ENCODE peak calls at places on chromosomes 3 and 15, in seven cellular contexts. One of them, this sample, is unnamed.

GRCh38 chr3:178146406-178146831 is 389.8 kb upstream of the KCNMB2 start:
- DNase-seq in PC-3: peak; percentile 41
- DNase-seq in lower lobe of right lung: no peak
- DNase-seq in tibial artery: no peak
- DNase-seq in AG04450: no peak
- DNase-seq in thyroid gland: no peak
- DNase-seq in body of pancreas: no peak
- DNase-seq in this sample: peak; percentile 22

GRCh38 chr15:46555547-46555946 is 920.7 kb downstream of the SQOR start:
- DNase-seq in thyroid gland: no peak
- DNase-seq in PC-3: no peak
- DNase-seq in tibial artery: no peak
- DNase-seq in AG04450: no peak
- DNase-seq in lower lobe of right lung: no peak
- DNase-seq in body of pancreas: no peak
- DNase-seq in this sample: no peak

GRCh38 chr15:96354731-96355560 is 24.4 kb downstream of the NR2F2 start:
- DNase-seq in PC-3: peak; percentile 69
- DNase-seq in AG04450: no peak
- DNase-seq in thyroid gland: no peak
- DNase-seq in tibial artery: no peak
- DNase-seq in body of pancreas: no peak
- DNase-seq in lower lobe of right lung: no peak
- DNase-seq in this sample: no peak

GRCh38 chr3:87691109-87691508 is 367.7 kb downstream of the CGGBP1 start:
- DNase-seq in body of pancreas: no peak
- DNase-seq in PC-3: peak; percentile 83
- DNase-seq in thyroid gland: no peak
- DNase-seq in lower lobe of right lung: no peak
- DNase-seq in tibial artery: no peak
- DNase-seq in AG04450: no peak
- DNase-seq in this sample: no peak

GRCh38 chr3:159941043-159941994 is 47.3 kb upstream of the IL12A start:
- DNase-seq in tibial artery: no peak
- DNase-seq in lower lobe of right lung: no peak
- DNase-seq in thyroid gland: no peak
- DNase-seq in PC-3: peak; percentile 72
- DNase-seq in AG04450: no peak
- DNase-seq in body of pancreas: no peak
- DNase-seq in this sample: no peak

GRCh38 chr3:179149951-179150350 is 1.8 kb downstream of the PIK3CA start:
- DNase-seq in AG04450: no peak
- DNase-seq in PC-3: no peak
- DNase-seq in lower lobe of right lung: no peak
- DNase-seq in tibial artery: no peak
- DNase-seq in thyroid gland: no peak
- DNase-seq in body of pancreas: no peak
- DNase-seq in this sample: no peak

GRCh38 chr3:130539005-130539404 is 22.0 kb downstream of the COL6A6 start:
- DNase-seq in lower lobe of right lung: peak; percentile 59
- DNase-seq in PC-3: peak; percentile 54
- DNase-seq in tibial artery: no peak
- DNase-seq in body of pancreas: peak; percentile 37
- DNase-seq in thyroid gland: peak; percentile 48
- DNase-seq in AG04450: no peak
- DNase-seq in this sample: peak; percentile 66

GRCh38 chr3:144273611-144274010 is 302.0 kb downstream of the DIPK2A start:
- DNase-seq in AG04450: no peak
- DNase-seq in tibial artery: no peak
- DNase-seq in body of pancreas: no peak
- DNase-seq in lower lobe of right lung: no peak
- DNase-seq in thyroid gland: no peak
- DNase-seq in PC-3: no peak
- DNase-seq in this sample: no peak

GRCh38 chr15:91970142-91970541 is 116.6 kb downstream of the SLCO3A1 start:
- DNase-seq in body of pancreas: no peak
- DNase-seq in AG04450: peak; percentile 39
- DNase-seq in thyroid gland: no peak
- DNase-seq in PC-3: no peak
- DNase-seq in lower lobe of right lung: no peak
- DNase-seq in tibial artery: peak; percentile 69
- DNase-seq in this sample: no peak

GRCh38 chr3:4695846-4696245 is 202.7 kb downstream of the ITPR1 start:
- DNase-seq in tibial artery: no peak
- DNase-seq in thyroid gland: no peak
- DNase-seq in lower lobe of right lung: no peak
- DNase-seq in AG04450: no peak
- DNase-seq in body of pancreas: no peak
- DNase-seq in PC-3: peak; percentile 82
- DNase-seq in this sample: no peak

GRCh38 chr3:157226173-157226847 is 66.4 kb upstream of the CCNL1 start:
- DNase-seq in lower lobe of right lung: no peak
- DNase-seq in PC-3: no peak
- DNase-seq in AG04450: no peak
- DNase-seq in tibial artery: no peak
- DNase-seq in thyroid gland: no peak
- DNase-seq in body of pancreas: no peak
- DNase-seq in this sample: no peak

GRCh38 chr3:97958396-97958795 is 13.8 kb downstream of the RIOX2 start:
- DNase-seq in thyroid gland: peak; percentile 36
- DNase-seq in PC-3: no peak
- DNase-seq in body of pancreas: no peak
- DNase-seq in lower lobe of right lung: no peak
- DNase-seq in AG04450: no peak
- DNase-seq in tibial artery: no peak
- DNase-seq in this sample: no peak

GRCh38 chr15:48389701-48390143 is 58.5 kb downstream of the DUT start:
- DNase-seq in PC-3: peak; percentile 57
- DNase-seq in body of pancreas: no peak
- DNase-seq in thyroid gland: no peak
- DNase-seq in lower lobe of right lung: no peak
- DNase-seq in tibial artery: no peak
- DNase-seq in AG04450: no peak
- DNase-seq in this sample: no peak

GRCh38 chr3:139103484-139103883 is 58.8 kb upstream of the PRR23C start:
- DNase-seq in body of pancreas: no peak
- DNase-seq in PC-3: no peak
- DNase-seq in tibial artery: no peak
- DNase-seq in lower lobe of right lung: no peak
- DNase-seq in thyroid gland: no peak
- DNase-seq in AG04450: no peak
- DNase-seq in this sample: no peak

GRCh38 chr3:12193485-12194165 is 34.9 kb upstream of the TIMP4 start:
- DNase-seq in body of pancreas: no peak
- DNase-seq in AG04450: peak; percentile 97
- DNase-seq in PC-3: peak; percentile 99
- DNase-seq in tibial artery: peak; percentile 71
- DNase-seq in thyroid gland: no peak
- DNase-seq in lower lobe of right lung: no peak
- DNase-seq in this sample: no peak

GRCh38 chr3:52434491-52435115 is 10.3 kb downstream of the SEMA3G start:
- DNase-seq in thyroid gland: no peak
- DNase-seq in PC-3: no peak
- DNase-seq in tibial artery: no peak
- DNase-seq in AG04450: no peak
- DNase-seq in body of pancreas: peak; percentile 7
- DNase-seq in lower lobe of right lung: no peak
- DNase-seq in this sample: peak; percentile 9

GRCh38 chr3:100753846-100754245 is 44.6 kb downstream of the TFG start:
- DNase-seq in body of pancreas: no peak
- DNase-seq in lower lobe of right lung: no peak
- DNase-seq in thyroid gland: no peak
- DNase-seq in AG04450: no peak
- DNase-seq in tibial artery: no peak
- DNase-seq in PC-3: no peak
- DNase-seq in this sample: no peak

GRCh38 chr3:11159421-11159904 is 5.2 kb downstream of the HRH1 start:
- DNase-seq in tibial artery: peak; percentile 81
- DNase-seq in lower lobe of right lung: no peak
- DNase-seq in body of pancreas: no peak
- DNase-seq in PC-3: peak; percentile 37
- DNase-seq in AG04450: peak; percentile 97
- DNase-seq in thyroid gland: peak; percentile 9
- DNase-seq in this sample: no peak

GRCh38 chr3:112848196-112848595 is 1.5 kb upstream of the CD200R1L start:
- DNase-seq in body of pancreas: no peak
- DNase-seq in AG04450: no peak
- DNase-seq in lower lobe of right lung: no peak
- DNase-seq in tibial artery: no peak
- DNase-seq in thyroid gland: no peak
- DNase-seq in PC-3: no peak
- DNase-seq in this sample: no peak

GRCh38 chr15:48191574-48192225 is at the start of gene CTXN2:
- DNase-seq in AG04450: no peak
- DNase-seq in PC-3: no peak
- DNase-seq in tibial artery: no peak
- DNase-seq in thyroid gland: no peak
- DNase-seq in body of pancreas: no peak
- DNase-seq in lower lobe of right lung: no peak
- DNase-seq in this sample: no peak

GRCh38 chr3:127697531-127698240 is 24.9 kb downstream of the ABTB1 start:
- DNase-seq in lower lobe of right lung: peak; percentile 76
- DNase-seq in body of pancreas: peak; percentile 88
- DNase-seq in PC-3: peak; percentile 70
- DNase-seq in tibial artery: peak; percentile 95
- DNase-seq in thyroid gland: peak; percentile 45
- DNase-seq in AG04450: peak; percentile 72
- DNase-seq in this sample: peak; percentile 84

GRCh38 chr15:64146041-64146440 is 5.5 kb upstream of the SNX22 start:
- DNase-seq in PC-3: no peak
- DNase-seq in lower lobe of right lung: no peak
- DNase-seq in tibial artery: no peak
- DNase-seq in thyroid gland: peak; percentile 65
- DNase-seq in body of pancreas: no peak
- DNase-seq in AG04450: no peak
- DNase-seq in this sample: no peak

GRCh38 chr3:190130037-190130436 is 9.3 kb upstream of the P3H2 start:
- DNase-seq in AG04450: no peak
- DNase-seq in body of pancreas: no peak
- DNase-seq in lower lobe of right lung: no peak
- DNase-seq in tibial artery: no peak
- DNase-seq in PC-3: no peak
- DNase-seq in thyroid gland: no peak
- DNase-seq in this sample: no peak

GRCh38 chr3:115402651-115403050 is 220.7 kb upstream of the GAP43 start:
- DNase-seq in body of pancreas: no peak
- DNase-seq in PC-3: no peak
- DNase-seq in thyroid gland: no peak
- DNase-seq in AG04450: no peak
- DNase-seq in lower lobe of right lung: no peak
- DNase-seq in tibial artery: no peak
- DNase-seq in this sample: no peak

GRCh38 chr3:183513046-183513706 is 42.3 kb downstream of the KLHL6 start:
- DNase-seq in PC-3: no peak
- DNase-seq in body of pancreas: no peak
- DNase-seq in lower lobe of right lung: no peak
- DNase-seq in thyroid gland: no peak
- DNase-seq in tibial artery: no peak
- DNase-seq in AG04450: no peak
- DNase-seq in this sample: no peak

GRCh38 chr3:153439780-153440179 is 277.8 kb downstream of the RAP2B start:
- DNase-seq in AG04450: no peak
- DNase-seq in body of pancreas: no peak
- DNase-seq in lower lobe of right lung: no peak
- DNase-seq in PC-3: peak; percentile 48
- DNase-seq in tibial artery: no peak
- DNase-seq in thyroid gland: no peak
- DNase-seq in this sample: no peak
- TF ChIP-seq CTCF in AG04450: peak; percentile 48
- TF ChIP-seq CTCF in body of pancreas: no peak
- TF ChIP-seq CTCF in lower lobe of right lung: no peak
- TF ChIP-seq CTCF in PC-3: peak; percentile 60
- TF ChIP-seq CTCF in tibial artery: no peak
- TF ChIP-seq CTCF in thyroid gland: peak; percentile 4
- TF ChIP-seq CTCF in this sample: no peak

DNA sequence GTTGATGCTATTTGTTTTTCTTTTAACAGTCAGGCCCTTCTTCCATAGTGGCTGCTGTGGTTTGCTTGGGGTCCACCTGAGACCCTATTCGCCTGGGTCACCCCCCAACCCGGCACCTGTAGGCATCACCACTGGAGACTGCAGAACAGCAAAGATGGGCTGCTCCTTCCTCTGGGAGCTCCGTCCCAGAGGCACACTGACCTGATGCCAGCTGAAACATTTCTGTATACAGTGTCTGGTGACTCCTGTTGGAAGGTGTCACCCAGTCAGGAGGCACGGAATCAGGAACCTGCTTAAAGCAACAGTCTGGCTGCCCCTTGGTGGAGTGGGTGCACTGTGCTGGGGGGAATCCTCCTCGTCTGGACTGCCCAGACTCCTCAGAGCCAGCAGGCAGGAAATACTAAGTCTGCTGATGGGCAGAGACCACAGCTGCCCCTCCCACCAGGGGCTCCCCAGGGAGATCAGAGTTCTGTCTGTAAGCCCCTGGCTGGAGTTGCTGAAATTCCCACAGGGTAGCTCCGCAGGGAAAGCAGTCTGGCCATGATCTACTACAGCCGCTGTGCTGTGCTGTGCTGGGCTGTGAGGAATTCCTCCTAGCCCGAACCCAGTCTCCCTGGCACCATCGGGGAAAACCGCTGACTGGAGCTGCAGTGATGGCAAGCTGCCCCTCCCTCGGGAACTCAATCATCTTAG is 248.2 kb downstream of the TBC1D5 start:
- DNase-seq in body of pancreas: no peak
- DNase-seq in thyroid gland: no peak
- DNase-seq in tibial artery: peak; percentile 34
- DNase-seq in lower lobe of right lung: no peak
- DNase-seq in AG04450: no peak
- DNase-seq in PC-3: no peak
- DNase-seq in this sample: no peak
- H3K4me3 ChIP-seq in body of pancreas: no peak overlapping the region
- H3K4me3 ChIP-seq in thyroid gland: no peak overlapping the region
- H3K4me3 ChIP-seq in tibial artery: peak overlapping the region; percentile 42
- H3K4me3 ChIP-seq in lower lobe of right lung: no peak overlapping the region
- H3K4me3 ChIP-seq in AG04450: no peak overlapping the region
- H3K4me3 ChIP-seq in PC-3: no peak overlapping the region
- H3K4me3 ChIP-seq in this sample: no peak overlapping the region

GRCh38 chr15:76346666-76347506 is 10.3 kb downstream of the ISL2 start:
- DNase-seq in lower lobe of right lung: no peak
- DNase-seq in PC-3: peak; percentile 71
- DNase-seq in thyroid gland: no peak
- DNase-seq in AG04450: no peak
- DNase-seq in body of pancreas: no peak
- DNase-seq in tibial artery: no peak
- DNase-seq in this sample: peak; percentile 53
- H3K27me3 ChIP-seq in lower lobe of right lung: peaks cover 72% of the 10 kb centered on the region
- H3K27me3 ChIP-seq in PC-3: no peaks in the 10 kb centered on the region
- H3K27me3 ChIP-seq in thyroid gland: peaks cover 61% of the 10 kb centered on the region
- H3K27me3 ChIP-seq in AG04450: peaks cover 35% of the 10 kb centered on the region
- H3K27me3 ChIP-seq in body of pancreas: peaks cover 52% of the 10 kb centered on the region
- H3K27me3 ChIP-seq in tibial artery: peaks cover 71% of the 10 kb centered on the region
- H3K27me3 ChIP-seq in this sample: no peaks in the 10 kb centered on the region

DNA sequence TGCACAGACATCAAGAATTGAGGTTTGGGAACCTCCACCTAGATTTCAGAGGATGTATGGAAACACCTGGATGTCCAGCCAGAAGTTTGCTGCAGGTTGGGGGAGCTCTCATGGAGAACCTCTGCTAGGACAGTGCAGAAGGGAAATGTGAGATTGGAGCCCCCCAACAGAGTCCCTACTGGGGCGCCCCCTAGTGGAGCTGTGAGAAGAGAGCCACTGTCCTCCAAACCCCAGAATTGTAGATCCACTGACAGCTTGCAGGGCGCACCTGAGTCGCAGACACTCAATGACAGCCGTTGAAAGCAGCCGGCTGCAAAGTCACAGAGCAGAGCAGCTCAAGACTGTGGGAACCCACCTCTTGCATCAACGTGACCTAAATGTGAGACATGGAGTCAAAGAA is 34.6 kb upstream of the EPHA6 start:
- DNase-seq in tibial artery: no peak
- DNase-seq in body of pancreas: no peak
- DNase-seq in PC-3: no peak
- DNase-seq in AG04450: no peak
- DNase-seq in thyroid gland: no peak
- DNase-seq in lower lobe of right lung: no peak
- DNase-seq in this sample: peak; percentile 15
- TF ChIP-seq CTCF in tibial artery: no peak
- TF ChIP-seq CTCF in body of pancreas: no peak
- TF ChIP-seq CTCF in PC-3: no peak
- TF ChIP-seq CTCF in AG04450: no peak
- TF ChIP-seq CTCF in thyroid gland: no peak
- TF ChIP-seq CTCF in lower lobe of right lung: no peak
- TF ChIP-seq CTCF in this sample: peak; percentile 49